ENCODE peak calls at places on chromosome 13, in four cellular contexts. X, P, F and S are unnamed samples. For H3K4me1 and H3K36me3, the result is how much of the 10 kb centered on the place peaks cover.

GRCh38 chr13:109213714-109214113 is 572.7 kb downstream of the IRS2 start:
- DNase-seq in X (no peak), F (no peak), P (no peak), S (no peak)

GRCh38 chr13:101785858-101786257 is 333.4 kb downstream of the ITGBL1 start:
- DNase-seq in F (no peak), P (peak), X (peak), S (peak)

GRCh38 chr13:80276371-80277289 is 64.3 kb downstream of the SPRY2 start:
- DNase-seq in P (no peak), X (no peak), F (no peak), S (no peak)

GRCh38 chr13:109180905-109181425 is 551.6 kb downstream of the MYO16 start:
- DNase-seq in F (no peak), P (no peak), X (no peak), S (no peak)

GRCh38 chr13:98348476-98348875 is 171.4 kb upstream of the RNF113B start:
- DNase-seq in F (no peak), X (no peak), P (no peak), S (no peak)

GRCh38 chr13:69579351-69579750 is 528.3 kb upstream of the ATXN8OS start:
- DNase-seq in F (no peak), P (no peak), X (no peak), S (peak)

GRCh38 chr13:25109341-25109740 is 13.4 kb downstream of the PABPC3 start:
- DNase-seq in X (no peak), P (no peak), F (no peak), S (no peak)

GRCh38 chr13:40145139-40145538 is 489.7 kb downstream of the COG6 start:
- DNase-seq in P (no peak), X (no peak), F (no peak), S (no peak)

GRCh38 chr13:113051641-113052040 is 54.0 kb upstream of the F7 start:
- DNase-seq in F (no peak), X (no peak), P (no peak), S (no peak)

GRCh38 chr13:109858319-109858718 is 71.9 kb upstream of the IRS2 start:
- DNase-seq in F (no peak), X (no peak), P (no peak), S (no peak)

GRCh38 chr13:21016487-21016886 is 44.9 kb downstream of the LATS2 start:
- DNase-seq in P (no peak), X (no peak), F (no peak), S (no peak)

DNA sequence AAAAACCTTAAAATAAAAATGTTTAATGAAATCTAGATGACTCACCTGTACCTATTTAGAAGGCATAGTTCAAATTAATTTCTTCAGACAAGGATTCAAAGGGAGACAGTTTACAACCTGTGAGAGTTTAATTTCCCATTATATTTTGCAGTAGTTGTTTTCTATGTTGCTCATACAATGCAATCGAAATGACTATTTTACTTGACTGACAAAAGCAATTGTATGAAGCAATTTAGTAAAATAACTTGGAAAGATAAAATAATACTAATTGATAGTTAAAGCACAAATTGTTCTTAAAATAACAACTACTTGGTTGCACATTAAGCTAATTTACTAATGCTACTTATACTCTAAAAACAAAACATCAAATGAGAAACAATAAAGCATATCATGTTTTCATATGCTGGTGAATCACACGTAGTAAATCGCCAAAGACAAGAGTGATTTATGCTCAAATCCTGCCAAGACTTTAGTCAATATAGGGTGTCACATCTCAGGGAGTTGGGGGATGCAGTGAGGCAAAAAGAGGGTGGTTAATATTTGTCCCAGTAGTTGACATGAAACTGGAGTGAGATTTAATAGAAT is 6.4 kb downstream of the DACH1 start:
- DNase-seq in P (no peak), X (no peak), F (no peak), S (no peak)
- H3K4me1 ChIP-seq in P (under half), X (under half), F (under half), S (under half)

GRCh38 chr13:30881191-30881651 is 24.9 kb upstream of the MEDAG start:
- DNase-seq in X (no peak), P (no peak), F (no peak), S (no peak)
- H3K36me3 ChIP-seq in X (under half), P (under half), F (under half), S (under half)

GRCh38 chr13:41311607-41312500 is 787 bp downstream of the NAA16 start:
- DNase-seq in P (peak), F (peak), X (peak), S (peak)

GRCh38 chr13:41313659-41314197 is 2.7 kb downstream of the NAA16 start:
- DNase-seq in X (no peak), F (no peak), P (no peak), S (no peak)

GRCh38 chr13:41313117-41313516 is 2.0 kb downstream of the NAA16 start:
- DNase-seq in X (no peak), F (no peak), P (no peak), S (no peak)

GRCh38 chr13:41308241-41308640 is 2.8 kb upstream of the NAA16 start:
- DNase-seq in P (no peak), X (no peak), F (no peak), S (no peak)

DNA sequence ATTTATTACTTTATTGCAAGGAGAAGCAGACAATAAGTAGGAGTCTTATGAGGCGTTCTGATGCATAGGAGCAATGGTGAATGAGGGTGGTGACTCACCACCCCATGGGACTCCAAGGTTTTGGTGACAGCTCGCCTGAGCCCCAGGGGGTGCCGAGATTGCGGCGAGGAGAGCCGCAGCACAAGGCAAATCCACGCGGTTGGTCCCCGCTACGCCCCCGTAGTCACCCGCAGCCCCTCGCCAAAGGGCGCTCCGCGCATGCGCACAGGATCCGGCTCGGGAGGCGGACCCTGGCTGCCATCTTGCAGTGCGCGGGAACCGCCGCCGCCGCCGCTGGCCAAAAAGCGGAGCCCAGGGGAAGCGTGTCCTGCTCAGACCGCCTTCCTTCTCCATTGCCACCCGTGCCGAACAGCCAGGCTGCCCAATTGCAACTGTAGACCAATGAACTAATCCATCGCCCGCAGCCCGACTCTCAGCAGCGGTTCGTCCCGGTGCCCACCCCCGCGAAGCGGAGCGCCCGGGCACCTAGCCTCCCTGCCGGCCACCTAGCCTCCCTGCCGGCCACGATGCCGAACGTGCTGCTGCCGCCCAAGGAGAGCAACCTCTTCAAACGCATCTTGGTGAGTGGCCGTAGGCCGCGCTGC is at the start of gene NAA16:
- DNase-seq in P (peak), F (peak), X (peak), S (peak)
- H3K4me1 ChIP-seq in P (under half), F (under half), X (under half), S (under half)

GRCh38 chr13:28340272-28340793 is 154.6 kb downstream of the FLT1 start:
- DNase-seq in P (no peak), X (no peak), F (no peak), S (peak)
- H3K36me3 ChIP-seq in P (under half), X (under half), F (under half), S (under half)